ENCODE peak calls at places on chromosome 14, in seven cellular contexts. One of them, this sample, is unnamed.

GRCh38 chr14:25121342-25122129 is 71.6 kb upstream of the STXBP6 start:
- DNase-seq in RWPE1: no peak
- DNase-seq in neural crest cell: no peak
- DNase-seq in islet precursor cell: peak; percentile 80
- DNase-seq in GM12865: no peak
- DNase-seq in MCF 10A: no peak
- DNase-seq in T-helper 1 cell: no peak
- DNase-seq in this sample: peak; percentile 7

GRCh38 chr14:65415613-65416012 is 3.1 kb downstream of the FUT8 start:
- DNase-seq in RWPE1: no peak
- DNase-seq in neural crest cell: no peak
- DNase-seq in islet precursor cell: no peak
- DNase-seq in GM12865: no peak
- DNase-seq in MCF 10A: no peak
- DNase-seq in T-helper 1 cell: no peak
- DNase-seq in this sample: no peak

GRCh38 chr14:58356268-58356667 is 39.5 kb upstream of the TOMM20L start:
- DNase-seq in RWPE1: no peak
- DNase-seq in neural crest cell: no peak
- DNase-seq in islet precursor cell: no peak
- DNase-seq in GM12865: no peak
- DNase-seq in MCF 10A: no peak
- DNase-seq in T-helper 1 cell: no peak
- DNase-seq in this sample: no peak

GRCh38 chr14:83541147-83541546 is 1988.8 kb upstream of the FLRT2 start:
- DNase-seq in RWPE1: no peak
- DNase-seq in neural crest cell: no peak
- DNase-seq in islet precursor cell: no peak
- DNase-seq in GM12865: no peak
- DNase-seq in MCF 10A: no peak
- DNase-seq in T-helper 1 cell: no peak
- DNase-seq in this sample: no peak

GRCh38 chr14:32702571-32702970 is 236.1 kb upstream of the NPAS3 start:
- DNase-seq in RWPE1: no peak
- DNase-seq in neural crest cell: peak; percentile 52
- DNase-seq in islet precursor cell: peak; percentile 97
- DNase-seq in GM12865: peak; percentile 43
- DNase-seq in MCF 10A: no peak
- DNase-seq in T-helper 1 cell: peak; percentile 5
- DNase-seq in this sample: peak; percentile 43

GRCh38 chr14:102279688-102280348 is 25.1 kb downstream of the MOK start:
- DNase-seq in RWPE1: peak; percentile 98
- DNase-seq in neural crest cell: no peak
- DNase-seq in islet precursor cell: peak; percentile 86
- DNase-seq in GM12865: no peak
- DNase-seq in MCF 10A: peak; percentile 99
- DNase-seq in T-helper 1 cell: no peak
- DNase-seq in this sample: peak; percentile 100

GRCh38 chr14:23434488-23435219 is 806 bp downstream of the MYH7 start:
- DNase-seq in RWPE1: no peak
- DNase-seq in neural crest cell: no peak
- DNase-seq in islet precursor cell: peak; percentile 32
- DNase-seq in GM12865: no peak
- DNase-seq in MCF 10A: no peak
- DNase-seq in T-helper 1 cell: no peak
- DNase-seq in this sample: peak; percentile 9

GRCh38 chr14:93859957-93860356 is 67.2 kb upstream of the FAM181A start:
- DNase-seq in RWPE1: no peak
- DNase-seq in neural crest cell: no peak
- DNase-seq in islet precursor cell: no peak
- DNase-seq in GM12865: no peak
- DNase-seq in MCF 10A: peak; percentile 13
- DNase-seq in T-helper 1 cell: no peak
- DNase-seq in this sample: no peak

GRCh38 chr14:61525293-61526011 is 169.9 kb upstream of the HIF1A start:
- DNase-seq in RWPE1: peak; percentile 86
- DNase-seq in neural crest cell: no peak
- DNase-seq in islet precursor cell: peak; percentile 97
- DNase-seq in GM12865: peak; percentile 89
- DNase-seq in MCF 10A: peak; percentile 99
- DNase-seq in T-helper 1 cell: peak; percentile 37
- DNase-seq in this sample: peak; percentile 99

GRCh38 chr14:91374897-91375747 is 42.5 kb downstream of the CCDC88C start:
- DNase-seq in RWPE1: no peak
- DNase-seq in neural crest cell: no peak
- DNase-seq in islet precursor cell: no peak
- DNase-seq in GM12865: no peak
- DNase-seq in MCF 10A: no peak
- DNase-seq in T-helper 1 cell: peak; percentile 37
- DNase-seq in this sample: no peak

GRCh38 chr14:68779761-68780323 is 13.0 kb downstream of the ZFP36L1 start:
- DNase-seq in RWPE1: no peak
- DNase-seq in neural crest cell: no peak
- DNase-seq in islet precursor cell: peak; percentile 84
- DNase-seq in GM12865: no peak
- DNase-seq in MCF 10A: peak; percentile 72
- DNase-seq in T-helper 1 cell: peak; percentile 49
- DNase-seq in this sample: peak; percentile 83

GRCh38 chr14:102822311-102822863 is 45.1 kb downstream of the TRAF3 start:
- DNase-seq in RWPE1: no peak
- DNase-seq in neural crest cell: no peak
- DNase-seq in islet precursor cell: no peak
- DNase-seq in GM12865: peak; percentile 72
- DNase-seq in MCF 10A: no peak
- DNase-seq in T-helper 1 cell: no peak
- DNase-seq in this sample: no peak

GRCh38 chr14:32938719-32939253 is at the start of gene NPAS3:
- DNase-seq in RWPE1: no peak
- DNase-seq in neural crest cell: no peak
- DNase-seq in islet precursor cell: no peak
- DNase-seq in GM12865: peak; percentile 6
- DNase-seq in MCF 10A: no peak
- DNase-seq in T-helper 1 cell: no peak
- DNase-seq in this sample: no peak

GRCh38 chr14:69355955-69356321 is 42.2 kb downstream of the ERH start:
- DNase-seq in RWPE1: no peak
- DNase-seq in neural crest cell: no peak
- DNase-seq in islet precursor cell: peak; percentile 73
- DNase-seq in GM12865: no peak
- DNase-seq in MCF 10A: no peak
- DNase-seq in T-helper 1 cell: no peak
- DNase-seq in this sample: no peak

GRCh38 chr14:75046899-75047298 is 4.4 kb downstream of the MLH3 start:
- DNase-seq in RWPE1: no peak
- DNase-seq in neural crest cell: no peak
- DNase-seq in islet precursor cell: no peak
- DNase-seq in GM12865: no peak
- DNase-seq in MCF 10A: no peak
- DNase-seq in T-helper 1 cell: no peak
- DNase-seq in this sample: no peak

GRCh38 chr14:82009076-82009475 is 475.4 kb upstream of the SEL1L start:
- DNase-seq in RWPE1: no peak
- DNase-seq in neural crest cell: no peak
- DNase-seq in islet precursor cell: no peak
- DNase-seq in GM12865: no peak
- DNase-seq in MCF 10A: peak; percentile 35
- DNase-seq in T-helper 1 cell: no peak
- DNase-seq in this sample: no peak

GRCh38 chr14:92596328-92596943 is 82.9 kb downstream of the RIN3 start:
- DNase-seq in RWPE1: no peak
- DNase-seq in neural crest cell: no peak
- DNase-seq in islet precursor cell: no peak
- DNase-seq in GM12865: no peak
- DNase-seq in MCF 10A: no peak
- DNase-seq in T-helper 1 cell: no peak
- DNase-seq in this sample: no peak

GRCh38 chr14:22464422-22465142 is 124.4 kb downstream of the DAD1 start:
- DNase-seq in RWPE1: no peak
- DNase-seq in neural crest cell: no peak
- DNase-seq in islet precursor cell: no peak
- DNase-seq in GM12865: peak; percentile 91
- DNase-seq in MCF 10A: no peak
- DNase-seq in T-helper 1 cell: no peak
- DNase-seq in this sample: no peak

GRCh38 chr14:102020058-102020971 is 55.9 kb downstream of the DYNC1H1 start:
- DNase-seq in RWPE1: no peak
- DNase-seq in neural crest cell: no peak
- DNase-seq in islet precursor cell: no peak
- DNase-seq in GM12865: no peak
- DNase-seq in MCF 10A: no peak
- DNase-seq in T-helper 1 cell: no peak
- DNase-seq in this sample: peak; percentile 75

GRCh38 chr14:65506801-65507200 is 94.3 kb downstream of the FUT8 start:
- DNase-seq in RWPE1: no peak
- DNase-seq in neural crest cell: no peak
- DNase-seq in islet precursor cell: no peak
- DNase-seq in GM12865: no peak
- DNase-seq in MCF 10A: no peak
- DNase-seq in T-helper 1 cell: no peak
- DNase-seq in this sample: no peak

GRCh38 chr14:39897657-39898056 is 465.4 kb upstream of the FBXO33 start:
- DNase-seq in RWPE1: no peak
- DNase-seq in neural crest cell: no peak
- DNase-seq in islet precursor cell: no peak
- DNase-seq in GM12865: no peak
- DNase-seq in MCF 10A: no peak
- DNase-seq in T-helper 1 cell: no peak
- DNase-seq in this sample: no peak

GRCh38 chr14:38867561-38868150 is 235.4 kb downstream of the SEC23A start:
- DNase-seq in RWPE1: peak; percentile 20
- DNase-seq in neural crest cell: peak; percentile 73
- DNase-seq in islet precursor cell: peak; percentile 84
- DNase-seq in GM12865: peak; percentile 84
- DNase-seq in MCF 10A: peak; percentile 82
- DNase-seq in T-helper 1 cell: peak; percentile 4
- DNase-seq in this sample: peak; percentile 8

GRCh38 chr14:73755434-73756014 is 41.3 kb upstream of the PNMA1 start:
- DNase-seq in RWPE1: no peak
- DNase-seq in neural crest cell: no peak
- DNase-seq in islet precursor cell: peak; percentile 75
- DNase-seq in GM12865: peak; percentile 51
- DNase-seq in MCF 10A: peak; percentile 55
- DNase-seq in T-helper 1 cell: no peak
- DNase-seq in this sample: peak; percentile 64

GRCh38 chr14:99517046-99517642 is 35.9 kb downstream of the CCNK start:
- DNase-seq in RWPE1: no peak
- DNase-seq in neural crest cell: no peak
- DNase-seq in islet precursor cell: peak; percentile 59
- DNase-seq in GM12865: no peak
- DNase-seq in MCF 10A: no peak
- DNase-seq in T-helper 1 cell: no peak
- DNase-seq in this sample: no peak

GRCh38 chr14:78987006-78987405 is 816.8 kb downstream of the NRXN3 start:
- DNase-seq in RWPE1: no peak
- DNase-seq in neural crest cell: no peak
- DNase-seq in islet precursor cell: peak; percentile 54
- DNase-seq in GM12865: no peak
- DNase-seq in MCF 10A: no peak
- DNase-seq in T-helper 1 cell: no peak
- DNase-seq in this sample: no peak

GRCh38 chr14:97369901-97370300 is 572.7 kb downstream of the VRK1 start:
- DNase-seq in RWPE1: no peak
- DNase-seq in neural crest cell: no peak
- DNase-seq in islet precursor cell: no peak
- DNase-seq in GM12865: no peak
- DNase-seq in MCF 10A: peak; percentile 12
- DNase-seq in T-helper 1 cell: no peak
- DNase-seq in this sample: no peak

GRCh38 chr14:45649051-45649450 is 396.0 kb upstream of the MIS18BP1 start:
- DNase-seq in RWPE1: no peak
- DNase-seq in neural crest cell: no peak
- DNase-seq in islet precursor cell: no peak
- DNase-seq in GM12865: no peak
- DNase-seq in MCF 10A: peak; percentile 19
- DNase-seq in T-helper 1 cell: no peak
- DNase-seq in this sample: no peak

GRCh38 chr14:66009104-66009503 is 477.1 kb upstream of the CCDC196 start:
- DNase-seq in RWPE1: peak; percentile 54
- DNase-seq in neural crest cell: no peak
- DNase-seq in islet precursor cell: peak; percentile 77
- DNase-seq in GM12865: no peak
- DNase-seq in MCF 10A: peak; percentile 76
- DNase-seq in T-helper 1 cell: no peak
- DNase-seq in this sample: peak; percentile 29

GRCh38 chr14:74985806-74986205 is 16.9 kb upstream of the EIF2B2 start:
- DNase-seq in RWPE1: no peak
- DNase-seq in neural crest cell: no peak
- DNase-seq in islet precursor cell: peak; percentile 29
- DNase-seq in GM12865: no peak
- DNase-seq in MCF 10A: no peak
- DNase-seq in T-helper 1 cell: no peak
- DNase-seq in this sample: no peak

GRCh38 chr14:73761621-73762355 is 47.6 kb upstream of the PNMA1 start:
- DNase-seq in RWPE1: no peak
- DNase-seq in neural crest cell: no peak
- DNase-seq in islet precursor cell: peak; percentile 42
- DNase-seq in GM12865: peak; percentile 54
- DNase-seq in MCF 10A: no peak
- DNase-seq in T-helper 1 cell: no peak
- DNase-seq in this sample: no peak

GRCh38 chr14:71135911-71136310 is 228.7 kb downstream of the PCNX1 start:
- DNase-seq in RWPE1: no peak
- DNase-seq in neural crest cell: no peak
- DNase-seq in islet precursor cell: no peak
- DNase-seq in GM12865: no peak
- DNase-seq in MCF 10A: no peak
- DNase-seq in T-helper 1 cell: no peak
- DNase-seq in this sample: no peak